ENCODE peak calls at places on chromosomes 11 and 22, in four cellular contexts. One of them, this sample, is unnamed.

GRCh38 chr22:28864878-28865596 is 18.3 kb upstream of the ZNRF3 start:
- DNase-seq in stimulated activated CD4-positive, alpha-beta T cell treated with anti-CD3 and anti-CD28 coated beads, Interleukin-4, amount 100 ng/mL, for 1 hour: no peak
- DNase-seq in NCI-H146: no peak
- DNase-seq in WTC11: no peak
- DNase-seq in this sample: no peak

GRCh38 chr11:66411323-66411722 is 9.5 kb upstream of the NPAS4 start:
- DNase-seq in stimulated activated CD4-positive, alpha-beta T cell treated with anti-CD3 and anti-CD28 coated beads, Interleukin-4, amount 100 ng/mL, for 1 hour: no peak
- DNase-seq in NCI-H146: no peak
- DNase-seq in WTC11: no peak
- DNase-seq in this sample: no peak

GRCh38 chr22:38412435-38413084 is 42.4 kb downstream of the KCNJ4 start:
- DNase-seq in stimulated activated CD4-positive, alpha-beta T cell treated with anti-CD3 and anti-CD28 coated beads, Interleukin-4, amount 100 ng/mL, for 1 hour: peak
- DNase-seq in NCI-H146: no peak
- DNase-seq in WTC11: peak
- DNase-seq in this sample: no peak

GRCh38 chr22:22201925-22202343 is 42.7 kb upstream of the VPREB1 start:
- DNase-seq in stimulated activated CD4-positive, alpha-beta T cell treated with anti-CD3 and anti-CD28 coated beads, Interleukin-4, amount 100 ng/mL, for 1 hour: no peak
- DNase-seq in NCI-H146: no peak
- DNase-seq in WTC11: no peak
- DNase-seq in this sample: no peak

GRCh38 chr11:1303973-1304372 is 5.5 kb downstream of the TOLLIP start:
- DNase-seq in stimulated activated CD4-positive, alpha-beta T cell treated with anti-CD3 and anti-CD28 coated beads, Interleukin-4, amount 100 ng/mL, for 1 hour: no peak
- DNase-seq in NCI-H146: no peak
- DNase-seq in WTC11: no peak
- DNase-seq in this sample: no peak

GRCh38 chr11:19389787-19390303 is 149.1 kb upstream of the E2F8 start:
- DNase-seq in stimulated activated CD4-positive, alpha-beta T cell treated with anti-CD3 and anti-CD28 coated beads, Interleukin-4, amount 100 ng/mL, for 1 hour: no peak
- DNase-seq in NCI-H146: no peak
- DNase-seq in WTC11: no peak
- DNase-seq in this sample: no peak

GRCh38 chr11:47716692-47717091 is 1.5 kb upstream of the AGBL2 start:
- DNase-seq in stimulated activated CD4-positive, alpha-beta T cell treated with anti-CD3 and anti-CD28 coated beads, Interleukin-4, amount 100 ng/mL, for 1 hour: no peak
- DNase-seq in NCI-H146: no peak
- DNase-seq in WTC11: no peak
- DNase-seq in this sample: no peak

GRCh38 chr11:17568944-17569343 is 21.9 kb downstream of the OTOG start:
- DNase-seq in stimulated activated CD4-positive, alpha-beta T cell treated with anti-CD3 and anti-CD28 coated beads, Interleukin-4, amount 100 ng/mL, for 1 hour: no peak
- DNase-seq in NCI-H146: no peak
- DNase-seq in WTC11: no peak
- DNase-seq in this sample: no peak

GRCh38 chr22:32083814-32084213 is 40.8 kb downstream of the SLC5A1 start:
- DNase-seq in stimulated activated CD4-positive, alpha-beta T cell treated with anti-CD3 and anti-CD28 coated beads, Interleukin-4, amount 100 ng/mL, for 1 hour: no peak
- DNase-seq in NCI-H146: no peak
- DNase-seq in WTC11: no peak
- DNase-seq in this sample: no peak